ENCODE peak calls at places on chromosomes 3 and 15, in five cellular contexts. G, N, J, B and F are unnamed samples.

GRCh38 chr3:107842940-107843339 is 247.9 kb downstream of the CD47 start:
- DNase-seq in G (no peak), N (no peak), J (no peak), B (no peak), F (no peak)

GRCh38 chr15:99986297-99987118 is 253.3 kb upstream of the LYSMD4 start:
- DNase-seq in G (no peak), N (no peak), J (no peak), B (no peak), F (no peak)

GRCh38 chr3:11917051-11917450 is 70.4 kb upstream of the TAMM41 start:
- DNase-seq in G (no peak), N (no peak), J (no peak), B (no peak), F (no peak)

GRCh38 chr3:167350245-167350862 is 29.7 kb downstream of the ZBBX start:
- DNase-seq in G (no peak), N (no peak), J (peak; percentile 16), B (peak; percentile 52), F (no peak)

GRCh38 chr3:49840371-49840770 is 16.0 kb downstream of the TRAIP start:
- DNase-seq in G (no peak), N (no peak), J (no peak), B (no peak), F (no peak)

GRCh38 chr3:139638518-139638917 is 39.3 kb downstream of the NMNAT3 start:
- DNase-seq in G (no peak), N (no peak), J (no peak), B (no peak), F (no peak)

GRCh38 chr3:64892664-64893309 is 205.0 kb upstream of the ADAMTS9 start:
- DNase-seq in G (no peak), N (no peak), J (no peak), B (no peak), F (no peak)

GRCh38 chr3:139043554-139044365 is 932 bp downstream of the PRR23C start:
- DNase-seq in G (no peak), N (no peak), J (no peak), B (no peak), F (no peak)

GRCh38 chr3:173865900-173866498 is 468.5 kb downstream of the NLGN1 start:
- DNase-seq in G (no peak), N (no peak), J (no peak), B (no peak), F (no peak)

GRCh38 chr3:129039271-129040038 is 21.1 kb upstream of the GP9 start:
- DNase-seq in G (no peak), N (no peak), J (no peak), B (peak; percentile 6), F (no peak)

GRCh38 chr3:87437765-87438164 is 161.4 kb upstream of the POU1F1 start:
- DNase-seq in G (no peak), N (no peak), J (no peak), B (peak; percentile 80), F (no peak)

GRCh38 chr15:58957101-58957973 is 23.9 kb upstream of the SLTM start:
- DNase-seq in G (peak; percentile 12), N (no peak), J (peak; percentile 83), B (peak; percentile 68), F (no peak)

GRCh38 chr3:5784656-5785055 is 597.1 kb downstream of the EDEM1 start:
- DNase-seq in G (no peak), N (no peak), J (no peak), B (no peak), F (no peak)

GRCh38 chr15:25670025-25670554 is 193.0 kb downstream of the ATP10A start:
- DNase-seq in G (peak; percentile 52), N (no peak), J (peak; percentile 91), B (peak; percentile 39), F (no peak)

GRCh38 chr3:126846316-126846715 is 136.6 kb upstream of the PLXNA1 start:
- DNase-seq in G (no peak), N (no peak), J (no peak), B (no peak), F (no peak)

GRCh38 chr15:63072809-63073277 is 30.3 kb downstream of the TPM1 start:
- DNase-seq in G (no peak), N (no peak), J (no peak), B (peak; percentile 66), F (no peak)

GRCh38 chr15:90837052-90837621 is 31.3 kb upstream of the FURIN start:
- DNase-seq in G (no peak), N (no peak), J (no peak), B (no peak), F (no peak)